ENCODE peak calls at places on chromosomes 4 and X, in seven cellular contexts. X is neural progenitor cell, L is MM.1S, G is OCI-LY7, H is GM23248, E is SK-N-SH, W is hepatocyte. I is an unnamed sample.

GRCh38 chr4:67658302-67658701 is 42.7 kb downstream of the UBA6 start:
- DNase-seq in X (no peak), L (no peak), G (no peak), H (no peak), E (no peak), W (no peak), I (no peak)

GRCh38 chr4:69601065-69601464 is 38.4 kb downstream of the UGT2A2 start:
- DNase-seq in X (no peak), L (no peak), G (no peak), H (no peak), E (no peak), W (no peak), I (peak; percentile 36)

GRCh38 chr4:121146530-121146929 is 17.6 kb downstream of the TNIP3 start:
- DNase-seq in X (no peak), L (no peak), G (no peak), H (no peak), E (no peak), W (no peak), I (no peak)

GRCh38 chrX:38375888-38376287 is 23.5 kb downstream of the OTC start:
- DNase-seq in X (peak; percentile 7), L (peak; percentile 21), G (peak; percentile 14), H (peak; percentile 16), E (peak; percentile 14), W (peak; percentile 13), I (peak; percentile 60)

GRCh38 chrX:48802089-48802812 is 384 bp downstream of the HDAC6 start:
- DNase-seq in X (peak; percentile 89), L (peak; percentile 73), G (peak; percentile 80), H (peak; percentile 81), E (peak; percentile 72), W (peak; percentile 87), I (peak; percentile 88)

GRCh38 chr4:20299515-20299914 is 47.8 kb downstream of the SLIT2 start:
- DNase-seq in X (peak; percentile 50), L (peak; percentile 15), G (peak; percentile 13), H (peak; percentile 62), E (peak; percentile 32), W (peak; percentile 24), I (peak; percentile 51)

GRCh38 chrX:30858098-30858497 is 31.0 kb downstream of the TAB3 start:
- DNase-seq in X (no peak), L (no peak), G (no peak), H (no peak), E (no peak), W (no peak), I (peak; percentile 7)

GRCh38 chrX:64205735-64206491 is 405 bp upstream of the AMER1 start:
- DNase-seq in X (peak; percentile 90), L (peak; percentile 90), G (peak; percentile 91), H (peak; percentile 91), E (peak; percentile 93), W (peak; percentile 92), I (peak; percentile 87)

GRCh38 chr4:73609688-73610087 is 10.5 kb downstream of the RASSF6 start:
- DNase-seq in X (no peak), L (no peak), G (no peak), H (no peak), E (no peak), W (peak; percentile 18), I (no peak)

GRCh38 chr4:121648518-121648917 is 48.3 kb downstream of the ANXA5 start:
- DNase-seq in X (no peak), L (no peak), G (no peak), H (peak; percentile 40), E (no peak), W (no peak), I (peak; percentile 39)

GRCh38 chrX:43566170-43566569 is 89.9 kb upstream of the MAOA start:
- DNase-seq in X (no peak), L (no peak), G (no peak), H (no peak), E (no peak), W (no peak), I (no peak)

GRCh38 chr4:152614337-152614736 is 65.5 kb downstream of the TMEM154 start:
- DNase-seq in X (no peak), L (no peak), G (no peak), H (no peak), E (no peak), W (no peak), I (no peak)

GRCh38 chrX:52608961-52609360 is 45.7 kb downstream of the SSX7 start:
- DNase-seq in X (no peak), L (no peak), G (no peak), H (no peak), E (no peak), W (no peak), I (no peak)

GRCh38 chrX:16733013-16733412 is 13.6 kb downstream of the SYAP1 start:
- DNase-seq in X (no peak), L (no peak), G (no peak), H (no peak), E (no peak), W (no peak), I (no peak)

GRCh38 chrX:39427492-39428289 is 626.4 kb downstream of the MID1IP1 start:
- DNase-seq in X (no peak), L (no peak), G (no peak), H (peak; percentile 58), E (no peak), W (peak; percentile 50), I (no peak)

GRCh38 chr4:108135549-108136209 is 33.1 kb downstream of the LEF1 start:
- DNase-seq in X (peak; percentile 89), L (no peak), G (no peak), H (no peak), E (no peak), W (no peak), I (peak; percentile 88)

DNA sequence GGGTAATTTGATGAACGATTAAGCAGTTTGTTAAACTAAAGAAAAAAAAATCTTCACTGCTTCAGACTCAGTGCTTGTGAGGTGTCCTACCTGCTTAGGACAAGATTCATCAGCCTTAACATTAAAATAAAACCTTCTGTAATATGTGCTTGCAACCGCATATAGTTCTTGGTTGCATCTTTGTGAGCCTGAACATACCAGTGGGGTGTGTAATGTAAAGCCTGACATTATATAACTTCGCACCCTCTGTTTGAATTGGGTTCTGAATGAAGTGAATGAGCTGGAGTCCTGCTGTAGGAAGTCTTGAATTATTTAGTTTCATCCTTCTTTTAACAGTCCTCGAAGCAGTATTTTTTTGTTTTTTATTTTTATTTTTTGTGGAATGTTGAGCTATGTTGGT is 3.1 kb downstream of the KDM6A start:
- DNase-seq in X (no peak), L (no peak), G (no peak), H (peak; percentile 42), E (no peak), W (no peak), I (no peak)
- TF ChIP-seq EZH2phosphoT487 in X (no peak), L (no peak), G (no peak), H (no peak), E (no peak), W (no peak), I (no peak)

GRCh38 chr4:126180642-126181041 is 865.9 kb downstream of the FAT4 start:
- DNase-seq in X (no peak), L (no peak), G (no peak), H (no peak), E (no peak), W (no peak), I (peak; percentile 6)

DNA sequence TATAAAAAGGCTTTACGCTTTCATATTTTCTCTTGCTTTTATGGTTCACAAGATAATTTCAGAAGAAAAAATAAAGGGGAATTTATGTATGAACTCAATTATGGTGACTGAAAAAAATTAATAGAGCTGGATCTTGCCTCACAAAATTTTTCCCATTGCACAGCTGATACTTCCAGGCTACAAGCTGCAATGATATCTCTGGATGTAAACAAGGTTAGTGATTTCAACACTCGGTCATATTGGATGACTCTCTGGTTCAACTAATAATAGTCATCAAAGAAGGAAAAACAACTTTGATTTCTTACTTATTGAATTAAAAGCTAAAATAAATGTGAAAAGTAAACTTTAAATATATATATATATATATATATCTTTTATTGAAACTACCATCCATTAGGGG is 868.0 kb downstream of the FAT4 start:
- DNase-seq in X (no peak), L (no peak), G (no peak), H (no peak), E (no peak), W (no peak), I (no peak)
- TF ChIP-seq EZH2phosphoT487 in X (no peak), L (no peak), G (no peak), H (no peak), E (no peak), W (no peak), I (no peak)

GRCh38 chrX:150150081-150150779 is 211.9 kb upstream of the EOLA2 start:
- DNase-seq in X (no peak), L (no peak), G (no peak), H (no peak), E (no peak), W (no peak), I (no peak)

GRCh38 chrX:150148749-150149672 is 210.7 kb upstream of the EOLA2 start:
- DNase-seq in X (no peak), L (no peak), G (no peak), H (peak; percentile 50), E (no peak), W (no peak), I (no peak)

GRCh38 chrX:150143721-150144440 is 205.6 kb upstream of the EOLA2 start:
- DNase-seq in X (no peak), L (no peak), G (no peak), H (no peak), E (no peak), W (no peak), I (no peak)

GRCh38 chrX:150150780-150151125 is 212.4 kb upstream of the MAMLD1 start:
- DNase-seq in X (no peak), L (no peak), G (no peak), H (no peak), E (no peak), W (no peak), I (no peak)

DNA sequence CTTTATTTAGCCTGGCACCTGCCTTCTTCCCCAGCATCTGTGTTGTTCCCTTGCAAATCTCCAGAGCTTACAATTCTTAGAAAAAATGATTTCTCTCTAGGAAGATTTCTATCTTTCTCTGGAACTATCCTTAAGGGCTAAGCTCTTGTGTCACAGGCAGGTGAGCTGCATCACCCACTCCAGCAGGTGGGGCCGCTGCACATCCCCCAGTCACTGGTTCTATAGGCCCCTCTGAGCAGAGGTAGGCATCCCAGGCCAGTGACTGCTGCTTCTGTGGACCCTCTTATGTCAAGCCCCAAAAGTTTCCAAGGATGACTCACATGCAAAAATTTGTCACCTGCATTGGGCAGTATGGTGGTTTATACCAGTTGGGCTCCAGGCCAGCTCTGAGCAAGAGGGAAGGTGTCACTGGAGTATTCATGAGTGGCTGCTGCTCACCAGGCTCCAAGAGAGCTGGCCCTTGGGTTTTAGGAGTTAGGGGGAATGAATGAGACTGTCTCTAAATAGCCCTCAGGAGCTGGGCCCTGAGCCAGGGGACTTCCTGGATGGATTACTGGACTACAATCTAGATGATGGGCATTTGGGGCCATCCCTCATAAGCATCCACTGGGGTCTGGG is 208.1 kb upstream of the EOLA2 start:
- DNase-seq in X (no peak), L (no peak), G (no peak), H (no peak), E (no peak), W (no peak), I (peak; percentile 9)
- TF ChIP-seq EZH2phosphoT487 in X (no peak), L (no peak), G (no peak), H (no peak), E (no peak), W (no peak), I (no peak)

GRCh38 chr4:15479913-15480185 is 10.2 kb downstream of the CC2D2A start:
- DNase-seq in X (no peak), L (no peak), G (no peak), H (peak; percentile 75), E (no peak), W (peak; percentile 31), I (no peak)
- TF ChIP-seq EZH2phosphoT487 in X (no peak), L (no peak), G (no peak), H (no peak), E (no peak), W (no peak), I (no peak)

I was measured in GM23338.